ENCODE peak calls at places on chromosomes 6 and 20, in four cellular contexts. C is H1, B is GM12878, M is HepG2. R is an unnamed sample.

GRCh38 chr6:109292420-109292819 is 89.8 kb downstream of the CD164 start:
- DNase-seq in M (no peak), B (no peak), C (no peak), R (peak; percentile 51)

GRCh38 chr6:39493174-39493573 is 170.7 kb upstream of the KCNK16 start:
- DNase-seq in C (no peak), M (no peak), B (no peak), R (no peak)

GRCh38 chr6:27617700-27618689 is 145.1 kb upstream of the ZNF184 start:
- DNase-seq in M (no peak), B (no peak), C (no peak), R (peak; percentile 81)

GRCh38 chr6:125612400-125612846 is 137.0 kb upstream of the HEY2 start:
- DNase-seq in M (no peak), B (no peak), C (no peak), R (no peak)

GRCh38 chr6:105226598-105227291 is 46.9 kb upstream of the POPDC3 start:
- DNase-seq in M (no peak), B (no peak), C (no peak), R (no peak)

GRCh38 chr6:159053781-159054398 is 9.1 kb upstream of the TAGAP start:
- DNase-seq in M (no peak), B (no peak), C (no peak), R (no peak)

GRCh38 chr6:2915150-2915549 is 12.0 kb upstream of the SERPINB9 start:
- DNase-seq in M (no peak), B (no peak), C (no peak), R (no peak)

GRCh38 chr6:143673638-143674037 is 4.1 kb upstream of the PHACTR2 start:
- DNase-seq in B (no peak), M (peak; percentile 69), C (peak; percentile 68), R (no peak)

GRCh38 chr6:90536516-90536915 is 50.4 kb downstream of the MAP3K7 start:
- DNase-seq in M (no peak), B (no peak), C (no peak), R (no peak)

GRCh38 chr6:108587258-108588059 is 26.7 kb downstream of the FOXO3 start:
- DNase-seq in C (no peak), M (peak; percentile 75), B (no peak), R (peak; percentile 46)

GRCh38 chr20:41140226-41141133 is 3.1 kb downstream of the PLCG1 start:
- DNase-seq in B (no peak), C (no peak), M (peak; percentile 69), R (no peak)

GRCh38 chr20:21102691-21103311 is 3.4 kb downstream of the LINC00237 start:
- DNase-seq in M (no peak), C (no peak), B (no peak), R (no peak)

GRCh38 chr6:155185544-155185943 is 78.3 kb upstream of the CLDN20 start:
- DNase-seq in M (no peak), B (no peak), C (no peak), R (no peak)

GRCh38 chr20:19867940-19868371 is 109.9 kb downstream of the RIN2 start:
- DNase-seq in C (no peak), M (no peak), B (no peak), R (no peak)

GRCh38 chr6:39287601-39288000 is 26.6 kb downstream of the KCNK17 start:
- DNase-seq in B (no peak), M (no peak), C (no peak), R (no peak)

GRCh38 chr20:26209171-26209941 is 512.7 kb upstream of the ZNF337 start:
- DNase-seq in C (no peak), B (no peak), M (no peak), R (no peak)

GRCh38 chr6:105322499-105323231 is 80.2 kb downstream of the PREP start:
- DNase-seq in M (no peak), C (no peak), B (no peak), R (peak; percentile 11)

GRCh38 chr20:54469293-54469692 is 6.1 kb upstream of the DOK5 start:
- DNase-seq in M (no peak), C (no peak), B (no peak), R (no peak)

GRCh38 chr20:48051810-48052491 is 266.7 kb upstream of the SULF2 start:
- DNase-seq in C (no peak), M (no peak), B (no peak), R (no peak)

GRCh38 chr6:68108243-68108835 is 526.7 kb upstream of the ADGRB3 start:
- DNase-seq in M (no peak), B (no peak), C (no peak), R (no peak)

GRCh38 chr20:17936791-17937687 is 31.6 kb downstream of the SNX5 start:
- DNase-seq in C (no peak), M (no peak), B (no peak), R (no peak)

GRCh38 chr6:38279945-38280588 is 359.7 kb downstream of the BTBD9 start:
- DNase-seq in B (no peak), C (no peak), M (no peak), R (no peak)

GRCh38 chr6:166657531-166657930 is 30.5 kb upstream of the RPS6KA2 start:
- DNase-seq in C (no peak), B (no peak), M (no peak), R (no peak)

GRCh38 chr20:58229198-58229802 is 847 bp upstream of the ANKRD60 start:
- DNase-seq in C (no peak), B (no peak), M (no peak), R (no peak)
- TF ChIP-seq SP1 in C (peak; percentile 62), B (no peak), M (no peak), R (no peak)

GRCh38 chr6:6176132-6176531 is 144.3 kb downstream of the F13A1 start:
- DNase-seq in C (no peak), M (no peak), B (no peak), R (no peak)

GRCh38 chr6:6176829-6177228 is 143.6 kb downstream of the F13A1 start:
- DNase-seq in B (no peak), C (no peak), M (no peak), R (no peak)

GRCh38 chr6:6178795-6179194 is 141.7 kb downstream of the F13A1 start:
- DNase-seq in B (no peak), C (no peak), M (no peak), R (no peak)

GRCh38 chr6:6177754-6178153 is 142.7 kb downstream of the F13A1 start:
- DNase-seq in B (no peak), C (no peak), M (no peak), R (no peak)

GRCh38 chr6:6179858-6180257 is 140.6 kb downstream of the F13A1 start:
- DNase-seq in B (no peak), C (no peak), M (no peak), R (no peak)
- TF ChIP-seq HDAC6 in B (no peak), C (no peak), M (no peak), R (no peak)

GRCh38 chr6:132404330-132404729 is 3.1 kb upstream of the MOXD1 start:
- DNase-seq in M (no peak), B (no peak), C (no peak), R (no peak)

GRCh38 chr6:132400641-132401119 is 595 bp downstream of the MOXD1 start:
- DNase-seq in C (no peak), B (no peak), M (no peak), R (no peak)

GRCh38 chr6:132399376-132400074 is 1.8 kb downstream of the MOXD1 start:
- DNase-seq in M (no peak), B (no peak), C (no peak), R (no peak)

GRCh38 chr6:132401941-132402275 is 633 bp upstream of the MOXD1 start:
- DNase-seq in M (no peak), B (no peak), C (no peak), R (no peak)

DNA sequence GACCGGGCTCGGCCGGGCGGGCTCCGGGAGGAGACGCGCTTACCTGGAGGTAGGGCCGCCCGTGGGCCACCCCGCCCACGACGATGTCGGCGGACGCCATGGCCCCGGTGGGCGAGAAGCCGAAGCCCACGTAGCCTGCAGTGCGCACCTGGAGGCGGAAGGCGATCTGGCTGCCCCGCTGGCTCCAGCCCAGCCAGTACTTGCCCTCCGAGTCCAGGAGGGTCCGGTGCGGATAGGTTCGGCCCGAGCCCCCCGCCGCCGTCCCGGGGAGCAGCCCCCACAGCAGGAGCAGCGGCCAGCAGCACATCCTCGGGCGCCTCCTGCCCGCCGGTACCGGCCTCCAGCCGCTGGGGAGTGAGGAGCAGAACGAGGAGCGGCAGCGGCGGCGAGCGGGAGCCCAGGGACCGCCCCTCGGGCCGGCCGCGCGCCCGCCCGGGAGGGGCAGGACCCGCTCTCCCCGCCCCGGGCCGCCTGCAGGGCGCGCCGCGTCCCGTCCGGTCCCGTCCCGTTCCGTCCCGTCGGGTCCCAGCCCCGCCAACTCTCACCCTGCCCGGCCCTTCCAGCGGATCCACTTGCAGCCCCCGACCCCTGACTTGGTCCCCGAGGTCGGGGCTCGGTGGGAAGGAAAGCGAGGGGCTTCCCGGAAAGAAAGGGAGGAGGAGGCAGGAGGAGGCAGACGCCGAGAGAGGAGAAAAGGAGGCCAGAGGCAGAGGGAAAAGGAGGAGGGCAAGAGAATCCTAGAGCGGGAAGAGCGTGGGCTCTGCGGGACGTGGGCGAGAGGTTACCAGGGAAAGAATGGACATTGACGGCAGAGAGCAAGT is at the start of gene MOXD1:
- DNase-seq in C (no peak), B (no peak), M (no peak), R (peak; percentile 2)
- TF ChIP-seq SP1 in C (no peak), B (no peak), M (no peak), R (no peak)

GRCh38 chr6:9563996-9564395 is 850.9 kb downstream of the TFAP2A start:
- DNase-seq in C (no peak), M (no peak), B (no peak), R (no peak)
- TF ChIP-seq HDAC6 in C (no peak), M (no peak), B (no peak), R (no peak)

GRCh38 chr20:14051454-14051853 is 56.1 kb downstream of the MACROD2 start:
- DNase-seq in B (no peak), C (no peak), M (no peak), R (no peak)

DNA sequence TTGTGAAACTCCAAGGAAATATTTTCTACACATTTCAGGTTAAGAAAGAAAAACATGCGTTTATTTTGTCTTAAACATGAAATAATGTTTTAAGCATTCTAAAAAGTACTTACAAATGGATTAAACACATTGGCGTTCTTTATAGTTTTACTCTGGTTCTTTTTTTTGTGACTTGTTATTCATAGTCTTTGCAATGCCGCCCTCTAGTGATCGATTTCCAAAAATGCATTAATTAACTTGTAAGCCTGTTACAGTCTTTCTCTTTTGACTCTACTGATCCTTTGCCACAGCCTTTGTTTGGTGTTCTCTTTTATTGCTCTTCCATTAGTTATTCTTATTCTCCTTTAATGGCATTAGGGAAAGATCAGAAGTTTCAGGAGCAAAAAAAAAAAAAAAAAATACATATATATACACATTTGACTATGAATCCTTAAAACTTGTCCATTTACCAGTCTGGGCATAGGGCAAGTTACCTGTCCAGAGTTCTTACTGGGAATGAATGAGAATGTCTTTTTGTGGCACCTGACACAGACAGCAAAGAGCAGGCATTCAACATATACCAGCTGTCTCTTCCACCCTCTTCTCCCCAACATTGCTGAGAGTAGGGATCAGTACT is 59.9 kb downstream of the MACROD2 start:
- DNase-seq in C (no peak), B (no peak), M (peak; percentile 77), R (peak; percentile 15)
- TF ChIP-seq SP1 in C (no peak), B (no peak), M (no peak), R (no peak)

GRCh38 chr20:63539092-63539430 is 1.9 kb upstream of the PTK6 start:
- DNase-seq in M (no peak), B (no peak), C (no peak), R (no peak)

GRCh38 chr20:63538204-63539091 is 1.3 kb upstream of the PTK6 start:
- DNase-seq in M (peak; percentile 67), B (no peak), C (no peak), R (no peak)

GRCh38 chr20:63537525-63538203 is 488 bp upstream of the PTK6 start:
- DNase-seq in M (peak; percentile 86), B (peak; percentile 93), C (peak; percentile 71), R (peak; percentile 92)

GRCh38 chr20:63536241-63536977 is 767 bp downstream of the PTK6 start:
- DNase-seq in M (no peak), C (no peak), B (no peak), R (no peak)

GRCh38 chr20:63536997-63537524 is at the start of gene PTK6:
- DNase-seq in B (no peak), M (no peak), C (no peak), R (peak; percentile 46)
- TF ChIP-seq HDAC6 in B (no peak), M (no peak), C (no peak), R (no peak)